ENCODE peak calls at places on chromosomes 13 and 19, in six cellular contexts. R is T-helper 17 cell; O is stimulated activated CD4-positive, alpha-beta T cell treated with anti-CD3 and anti-CD28 coated beads, Interleukin-12 subunit alpha, Interleukin-12 subunit beta, amount 100 ng/mL, for 4 hours; H is GM13976; T is RPMI7951; M is T-cell. K is an unnamed sample.

GRCh38 chr13:94309997-94310842 is 169.3 kb downstream of the DCT start:
- DNase-seq in R (no peak), O (no peak), H (no peak), T (peak; percentile 75), M (no peak), K (peak; percentile 64)

GRCh38 chr13:34469212-34469983 is 472.7 kb upstream of the NBEA start:
- DNase-seq in O (no peak), H (no peak), M (no peak), T (peak; percentile 3), R (no peak), K (no peak)

GRCh38 chr19:18429717-18430416 is 8.1 kb downstream of the ISYNA1 start:
- DNase-seq in O (no peak), T (no peak), R (no peak), H (no peak), M (no peak), K (no peak)

GRCh38 chr13:73933795-73934194 is 200.4 kb downstream of the KLF12 start:
- DNase-seq in H (no peak), O (no peak), R (no peak), T (no peak), M (no peak), K (no peak)

GRCh38 chr19:4707956-4708650 is 15.5 kb downstream of the DPP9 start:
- DNase-seq in H (no peak), R (no peak), M (no peak), O (no peak), T (peak; percentile 51), K (no peak)

GRCh38 chr19:35459414-35460082 is 11.5 kb downstream of the FFAR2 start:
- DNase-seq in R (no peak), H (no peak), O (no peak), M (no peak), T (no peak), K (no peak)

GRCh38 chr19:4305253-4305612 is 835 bp downstream of the FSD1 start:
- DNase-seq in M (no peak), R (no peak), H (no peak), O (no peak), T (no peak), K (no peak)

GRCh38 chr19:40907968-40908735 is 26.1 kb upstream of the CYP2A7 start:
- DNase-seq in M (peak; percentile 19), T (no peak), R (peak; percentile 47), H (peak; percentile 28), O (peak; percentile 68), K (no peak)

GRCh38 chr13:27338816-27339215 is 68.2 kb downstream of the RASL11A start:
- DNase-seq in M (no peak), O (no peak), T (peak; percentile 14), R (no peak), H (no peak), K (no peak)

GRCh38 chr19:11268783-11269267 is 6.5 kb upstream of the DOCK6 start:
- DNase-seq in R (no peak), T (peak; percentile 81), O (no peak), H (peak; percentile 27), M (no peak), K (peak; percentile 66)

GRCh38 chr19:13959962-13960862 is 7.9 kb downstream of the DCAF15 start:
- DNase-seq in M (no peak), O (peak; percentile 17), H (no peak), T (no peak), R (no peak), K (no peak)

GRCh38 chr13:36293497-36293896 is 4.1 kb downstream of the CCDC169 start:
- DNase-seq in O (no peak), H (no peak), T (no peak), M (no peak), R (no peak), K (no peak)

GRCh38 chr13:20359335-20359734 is 127.2 kb upstream of the GJB6 start:
- DNase-seq in H (no peak), T (peak; percentile 96), M (no peak), R (no peak), O (no peak), K (peak; percentile 79)

GRCh38 chr19:28554321-28555091 is 658.4 kb downstream of the UQCRFS1 start:
- DNase-seq in O (no peak), T (no peak), M (no peak), R (no peak), H (no peak), K (no peak)

GRCh38 chr13:99217461-99218101 is 16.9 kb downstream of the UBAC2 start:
- DNase-seq in O (no peak), T (no peak), H (no peak), R (no peak), M (no peak), K (no peak)

GRCh38 chr13:109180905-109181425 is 551.6 kb downstream of the MYO16 start:
- DNase-seq in O (no peak), H (no peak), M (no peak), T (peak; percentile 73), R (no peak), K (peak; percentile 57)

GRCh38 chr19:5947435-5947834 is 30.5 kb downstream of the RANBP3 start:
- DNase-seq in O (no peak), T (no peak), M (no peak), R (no peak), H (no peak), K (no peak)

GRCh38 chr13:34654203-34654602 is 287.9 kb upstream of the NBEA start:
- DNase-seq in R (no peak), H (no peak), T (no peak), M (no peak), O (no peak), K (no peak)

K was measured in HS-5.